ENCODE peak calls at places on chromosomes 2 and 18, in four cellular contexts. One of them, this sample, is unnamed.

GRCh38 chr2:233834378-233834777 is 20.0 kb downstream of the HJURP start:
- DNase-seq in HCT116: no peak
- DNase-seq in CD8-positive, alpha-beta T cell: no peak
- DNase-seq in brain microvascular endothelial cell: no peak
- DNase-seq in this sample: no peak

GRCh38 chr2:136809987-136810386 is 44.6 kb downstream of the THSD7B start:
- DNase-seq in CD8-positive, alpha-beta T cell: no peak
- DNase-seq in HCT116: no peak
- DNase-seq in brain microvascular endothelial cell: no peak
- DNase-seq in this sample: no peak

GRCh38 chr18:23337599-23338444 is 115.3 kb upstream of the RIOK3 start:
- DNase-seq in brain microvascular endothelial cell: peak
- DNase-seq in CD8-positive, alpha-beta T cell: no peak
- DNase-seq in HCT116: peak
- DNase-seq in this sample: peak

GRCh38 chr2:171965238-171965637 is 34.5 kb upstream of the METAP1D start:
- DNase-seq in CD8-positive, alpha-beta T cell: no peak
- DNase-seq in brain microvascular endothelial cell: no peak
- DNase-seq in HCT116: no peak
- DNase-seq in this sample: no peak

GRCh38 chr2:1804251-1804855 is 60.0 kb upstream of the PXDN start:
- DNase-seq in brain microvascular endothelial cell: no peak
- DNase-seq in HCT116: no peak
- DNase-seq in CD8-positive, alpha-beta T cell: no peak
- DNase-seq in this sample: no peak

GRCh38 chr18:48842259-48843061 is 108.3 kb downstream of the SMAD7 start:
- DNase-seq in HCT116: no peak
- DNase-seq in brain microvascular endothelial cell: peak
- DNase-seq in CD8-positive, alpha-beta T cell: peak
- DNase-seq in this sample: no peak

GRCh38 chr2:237766334-237766733 is 32.2 kb upstream of the RBM44 start:
- DNase-seq in CD8-positive, alpha-beta T cell: no peak
- DNase-seq in brain microvascular endothelial cell: no peak
- DNase-seq in HCT116: no peak
- DNase-seq in this sample: no peak

GRCh38 chr2:231245253-231246094 is 47.0 kb downstream of the ARMC9 start:
- DNase-seq in CD8-positive, alpha-beta T cell: no peak
- DNase-seq in brain microvascular endothelial cell: no peak
- DNase-seq in HCT116: no peak
- DNase-seq in this sample: peak

GRCh38 chr2:107808986-107809385 is 17.7 kb upstream of the RGPD4 start:
- DNase-seq in HCT116: no peak
- DNase-seq in CD8-positive, alpha-beta T cell: no peak
- DNase-seq in brain microvascular endothelial cell: peak
- DNase-seq in this sample: no peak

GRCh38 chr18:65753520-65753919 is 2.7 kb downstream of the CDH7 start:
- DNase-seq in brain microvascular endothelial cell: no peak
- DNase-seq in HCT116: no peak
- DNase-seq in CD8-positive, alpha-beta T cell: no peak
- DNase-seq in this sample: no peak

GRCh38 chr2:218079943-218080913 is 11.2 kb downstream of the RUFY4 start:
- DNase-seq in CD8-positive, alpha-beta T cell: no peak
- DNase-seq in brain microvascular endothelial cell: no peak
- DNase-seq in HCT116: no peak
- DNase-seq in this sample: no peak

GRCh38 chr2:69567157-69567908 is 76.2 kb downstream of the AAK1 start:
- DNase-seq in CD8-positive, alpha-beta T cell: no peak
- DNase-seq in HCT116: no peak
- DNase-seq in brain microvascular endothelial cell: peak
- DNase-seq in this sample: peak

GRCh38 chr18:36655074-36655473 is 173.7 kb downstream of the TPGS2 start:
- DNase-seq in HCT116: no peak
- DNase-seq in CD8-positive, alpha-beta T cell: no peak
- DNase-seq in brain microvascular endothelial cell: no peak
- DNase-seq in this sample: no peak

GRCh38 chr2:54479422-54479821 is 23.3 kb downstream of the SPTBN1 start:
- DNase-seq in HCT116: no peak
- DNase-seq in brain microvascular endothelial cell: no peak
- DNase-seq in CD8-positive, alpha-beta T cell: no peak
- DNase-seq in this sample: no peak

GRCh38 chr2:66237470-66238354 is 197.2 kb upstream of the MEIS1 start:
- DNase-seq in HCT116: no peak
- DNase-seq in CD8-positive, alpha-beta T cell: no peak
- DNase-seq in brain microvascular endothelial cell: no peak
- DNase-seq in this sample: peak

GRCh38 chr18:43420091-43420490 is 142.8 kb upstream of the SYT4 start:
- DNase-seq in brain microvascular endothelial cell: no peak
- DNase-seq in HCT116: no peak
- DNase-seq in CD8-positive, alpha-beta T cell: no peak
- DNase-seq in this sample: no peak

GRCh38 chr18:7230646-7231349 is at the start of gene LRRC30:
- DNase-seq in brain microvascular endothelial cell: no peak
- DNase-seq in CD8-positive, alpha-beta T cell: no peak
- DNase-seq in HCT116: no peak
- DNase-seq in this sample: no peak

GRCh38 chr2:133879703-133880102 is 311.4 kb upstream of the NCKAP5 start:
- DNase-seq in HCT116: no peak
- DNase-seq in CD8-positive, alpha-beta T cell: no peak
- DNase-seq in brain microvascular endothelial cell: no peak
- DNase-seq in this sample: no peak

GRCh38 chr2:217661378-217661777 is 341.4 kb downstream of the TNS1 start:
- DNase-seq in brain microvascular endothelial cell: no peak
- DNase-seq in HCT116: no peak
- DNase-seq in CD8-positive, alpha-beta T cell: no peak
- DNase-seq in this sample: no peak

GRCh38 chr18:25278415-25278814 is 73.6 kb downstream of the ZNF521 start:
- DNase-seq in brain microvascular endothelial cell: no peak
- DNase-seq in HCT116: no peak
- DNase-seq in CD8-positive, alpha-beta T cell: no peak
- DNase-seq in this sample: no peak

GRCh38 chr2:176107731-176108181 is 676 bp downstream of the HOXD11 start:
- DNase-seq in brain microvascular endothelial cell: no peak
- DNase-seq in CD8-positive, alpha-beta T cell: no peak
- DNase-seq in HCT116: no peak
- DNase-seq in this sample: no peak

GRCh38 chr2:42906115-42906556 is 113.8 kb upstream of the HAAO start:
- DNase-seq in HCT116: no peak
- DNase-seq in brain microvascular endothelial cell: no peak
- DNase-seq in CD8-positive, alpha-beta T cell: no peak
- DNase-seq in this sample: no peak
- H3K27ac ChIP-seq in HCT116: no peak
- H3K27ac ChIP-seq in brain microvascular endothelial cell: no peak
- H3K27ac ChIP-seq in CD8-positive, alpha-beta T cell: no peak
- H3K27ac ChIP-seq in this sample: no peak

GRCh38 chr2:189453998-189454397 is 12.7 kb downstream of the WDR75 start:
- DNase-seq in CD8-positive, alpha-beta T cell: no peak
- DNase-seq in brain microvascular endothelial cell: no peak
- DNase-seq in HCT116: no peak
- DNase-seq in this sample: no peak
- TF ChIP-seq CTCF in CD8-positive, alpha-beta T cell: no peak
- TF ChIP-seq CTCF in brain microvascular endothelial cell: no peak
- TF ChIP-seq CTCF in HCT116: no peak
- TF ChIP-seq CTCF in this sample: no peak

GRCh38 chr2:122105171-122105884 is 349.9 kb downstream of the TSN start:
- DNase-seq in HCT116: no peak
- DNase-seq in CD8-positive, alpha-beta T cell: no peak
- DNase-seq in brain microvascular endothelial cell: no peak
- DNase-seq in this sample: no peak
- H3K27ac ChIP-seq in HCT116: no peak
- H3K27ac ChIP-seq in CD8-positive, alpha-beta T cell: no peak
- H3K27ac ChIP-seq in brain microvascular endothelial cell: no peak
- H3K27ac ChIP-seq in this sample: no peak

DNA sequence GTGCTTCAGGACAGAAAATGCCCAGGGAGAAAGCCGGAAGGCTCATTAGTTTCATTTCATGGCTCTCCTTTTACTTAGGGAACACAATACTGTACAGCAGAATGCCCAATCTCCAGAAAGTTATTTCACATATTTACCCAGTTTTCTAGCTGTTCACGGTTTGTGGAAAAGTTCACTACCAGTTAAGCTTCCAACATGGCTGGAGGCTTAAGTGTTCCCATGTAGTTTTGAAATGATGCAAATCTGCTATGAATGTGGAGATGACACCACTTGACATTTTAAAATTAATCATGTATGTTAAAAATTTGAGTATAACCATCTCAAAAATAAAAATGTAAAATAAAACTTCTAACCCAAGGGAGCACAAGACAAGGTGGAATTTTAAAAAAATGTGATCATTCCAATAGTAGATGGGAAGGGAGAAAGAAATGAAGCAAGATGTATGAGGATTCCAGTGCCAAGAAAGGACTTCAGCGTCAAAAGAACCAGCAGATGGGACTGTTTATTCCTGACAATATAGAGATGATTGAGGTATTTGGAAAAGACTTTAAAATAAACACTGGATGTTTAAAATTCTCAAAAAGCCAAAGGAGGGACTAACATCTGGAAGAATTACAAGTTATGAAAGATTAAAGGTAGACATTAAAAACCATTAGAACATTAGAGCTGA is 60.9 kb upstream of the OSR1 start:
- DNase-seq in HCT116: no peak
- DNase-seq in CD8-positive, alpha-beta T cell: no peak
- DNase-seq in brain microvascular endothelial cell: no peak
- DNase-seq in this sample: no peak
- TF ChIP-seq CTCF in HCT116: no peak
- TF ChIP-seq CTCF in CD8-positive, alpha-beta T cell: no peak
- TF ChIP-seq CTCF in brain microvascular endothelial cell: no peak
- TF ChIP-seq CTCF in this sample: no peak

GRCh38 chr2:227340106-227340505 is 15.1 kb downstream of the MFF start:
- DNase-seq in brain microvascular endothelial cell: no peak
- DNase-seq in CD8-positive, alpha-beta T cell: no peak
- DNase-seq in HCT116: no peak
- DNase-seq in this sample: no peak
- H3K27ac ChIP-seq in brain microvascular endothelial cell: no peak
- H3K27ac ChIP-seq in CD8-positive, alpha-beta T cell: no peak
- H3K27ac ChIP-seq in HCT116: no peak
- H3K27ac ChIP-seq in this sample: no peak

DNA sequence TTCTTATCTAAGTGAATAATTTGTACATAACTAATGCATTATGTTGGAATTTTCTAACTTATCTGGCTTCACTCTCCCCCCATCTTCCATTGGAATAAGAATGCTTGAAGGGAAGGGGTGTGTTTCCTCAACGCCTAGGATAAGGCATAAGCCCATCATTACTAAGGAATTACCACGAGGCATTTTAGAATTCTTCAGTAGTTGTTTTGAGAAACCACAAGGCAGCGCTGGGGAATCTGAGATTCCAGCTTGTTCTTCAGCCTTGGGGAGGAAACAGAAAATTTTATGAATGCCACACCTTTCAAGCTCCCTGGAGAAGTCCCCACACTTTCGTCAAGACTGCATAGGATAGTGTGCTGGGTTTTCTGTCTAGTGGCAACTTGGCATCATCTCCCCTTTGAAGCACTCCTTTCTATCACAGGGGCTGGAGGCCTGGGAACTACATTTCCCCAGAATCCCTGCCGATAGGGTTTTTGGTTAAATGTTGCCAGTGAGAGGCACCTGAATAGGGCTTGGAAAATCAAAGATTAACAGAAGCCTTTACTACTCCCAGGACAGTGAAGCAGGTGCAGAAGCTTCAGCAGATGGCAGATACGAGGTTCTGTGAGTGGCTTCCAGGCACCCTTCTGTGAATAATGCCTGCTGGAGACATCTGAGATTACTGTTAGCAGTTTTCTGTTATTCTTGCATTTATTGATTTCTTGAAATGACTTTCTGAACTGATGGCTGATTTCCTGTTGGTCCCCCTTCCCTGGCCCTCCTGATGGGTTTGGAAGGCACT is 192.7 kb upstream of the REV1 start:
- DNase-seq in brain microvascular endothelial cell: peak
- DNase-seq in CD8-positive, alpha-beta T cell: no peak
- DNase-seq in HCT116: no peak
- DNase-seq in this sample: no peak
- TF ChIP-seq CTCF in brain microvascular endothelial cell: no peak
- TF ChIP-seq CTCF in CD8-positive, alpha-beta T cell: no peak
- TF ChIP-seq CTCF in HCT116: no peak
- TF ChIP-seq CTCF in this sample: no peak

GRCh38 chr2:85276571-85277121 is 51.1 kb downstream of the TGOLN2 start:
- DNase-seq in CD8-positive, alpha-beta T cell: no peak
- DNase-seq in HCT116: no peak
- DNase-seq in brain microvascular endothelial cell: no peak
- DNase-seq in this sample: no peak
- H3K27ac ChIP-seq in CD8-positive, alpha-beta T cell: no peak
- H3K27ac ChIP-seq in HCT116: no peak
- H3K27ac ChIP-seq in brain microvascular endothelial cell: no peak
- H3K27ac ChIP-seq in this sample: peak

DNA sequence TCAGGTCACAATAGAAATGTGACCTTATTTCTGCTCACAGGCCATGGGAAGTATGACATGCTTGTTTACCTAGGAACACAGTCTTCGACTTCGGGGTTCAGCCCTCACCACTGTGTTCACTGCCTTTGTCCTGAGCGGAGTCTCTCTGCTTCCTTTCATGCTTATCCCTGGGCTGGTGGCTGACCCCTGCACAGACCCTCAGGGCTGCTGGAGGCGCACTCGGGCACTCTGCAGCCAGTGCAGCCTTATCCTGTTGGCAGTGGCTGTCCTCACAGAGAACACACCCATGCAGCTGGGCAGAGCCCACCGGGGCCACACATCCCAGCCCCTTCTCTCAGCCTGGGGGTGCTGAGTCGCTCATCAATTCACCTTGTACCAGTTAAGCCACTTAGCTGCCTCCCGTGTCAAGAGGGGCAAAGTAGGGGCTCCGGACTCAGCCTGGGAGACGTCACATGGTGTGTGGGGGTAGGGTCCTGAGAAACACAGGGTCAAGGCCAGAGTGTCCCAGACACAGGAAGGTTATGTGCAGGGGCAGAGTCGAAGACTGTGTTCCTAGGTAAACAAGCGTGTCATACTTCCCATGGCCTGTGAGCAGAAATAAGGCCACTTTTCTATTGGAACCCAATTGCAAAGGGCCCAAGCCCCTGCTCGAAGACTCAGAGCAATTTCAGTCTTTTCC is 107.5 kb downstream of the FAM210A start:
- DNase-seq in HCT116: no peak
- DNase-seq in brain microvascular endothelial cell: no peak
- DNase-seq in CD8-positive, alpha-beta T cell: no peak
- DNase-seq in this sample: no peak
- TF ChIP-seq CTCF in HCT116: no peak
- TF ChIP-seq CTCF in brain microvascular endothelial cell: no peak
- TF ChIP-seq CTCF in CD8-positive, alpha-beta T cell: no peak
- TF ChIP-seq CTCF in this sample: no peak

DNA sequence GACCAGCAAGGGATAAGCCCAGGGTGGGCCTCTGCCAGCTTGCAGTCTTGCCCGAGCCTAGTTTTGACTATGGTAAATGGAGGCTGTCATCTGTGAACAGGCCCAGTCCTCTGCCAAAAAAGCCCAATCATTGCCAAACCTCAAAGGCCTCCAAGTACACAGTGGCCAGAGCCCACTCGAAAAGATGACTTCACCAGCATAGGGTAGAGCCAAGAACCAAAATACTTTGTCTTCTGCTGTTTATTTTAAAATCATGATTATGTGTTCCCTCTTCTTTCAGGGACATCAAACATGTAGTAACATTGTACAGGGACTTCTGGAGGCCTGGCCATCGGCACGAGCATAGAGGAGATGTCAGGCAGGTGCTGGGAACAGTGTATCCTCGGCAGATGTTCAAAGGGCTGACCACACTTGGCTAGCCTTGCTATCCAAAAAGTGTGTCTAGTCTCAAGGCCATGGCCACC is 65.9 kb downstream of the TTC32 start:
- DNase-seq in HCT116: no peak
- DNase-seq in CD8-positive, alpha-beta T cell: no peak
- DNase-seq in brain microvascular endothelial cell: no peak
- DNase-seq in this sample: no peak
- H3K27ac ChIP-seq in HCT116: no peak
- H3K27ac ChIP-seq in CD8-positive, alpha-beta T cell: no peak
- H3K27ac ChIP-seq in brain microvascular endothelial cell: no peak
- H3K27ac ChIP-seq in this sample: no peak

GRCh38 chr2:46672752-46673151 is 193.4 kb downstream of the TMEM247 start:
- DNase-seq in HCT116: no peak
- DNase-seq in CD8-positive, alpha-beta T cell: no peak
- DNase-seq in brain microvascular endothelial cell: no peak
- DNase-seq in this sample: no peak
- TF ChIP-seq CTCF in HCT116: peak
- TF ChIP-seq CTCF in CD8-positive, alpha-beta T cell: no peak
- TF ChIP-seq CTCF in brain microvascular endothelial cell: no peak
- TF ChIP-seq CTCF in this sample: no peak